ENCODE peak calls at places on chromosomes 6 and 20, in ten cellular contexts. N, B, M, V, L, C, E, F, Y and G are unnamed samples.

GRCh38 chr6:119627908-119628669 is 278.5 kb upstream of the MAN1A1 start:
- DNase-seq in N (peak; percentile 30), B (no peak), M (no peak), V (no peak), L (no peak), C (no peak), E (peak; percentile 75), F (no peak), Y (no peak), G (no peak)

GRCh38 chr6:146785001-146785585 is 186.3 kb downstream of the ADGB start:
- DNase-seq in N (peak; percentile 66), B (no peak), M (no peak), V (no peak), L (no peak), C (peak; percentile 13), E (peak; percentile 55), F (no peak), Y (no peak), G (no peak)

GRCh38 chr20:49330701-49331614 is 53.1 kb upstream of the ZNFX1 start:
- DNase-seq in N (no peak), B (no peak), M (no peak), V (no peak), L (no peak), C (no peak), E (no peak), F (no peak), Y (no peak), G (no peak)

GRCh38 chr6:10687582-10687981 is 6.8 kb downstream of the C6orf52 start:
- DNase-seq in N (no peak), B (no peak), M (no peak), V (no peak), L (no peak), C (no peak), E (no peak), F (no peak), Y (no peak), G (no peak)

GRCh38 chr6:6610031-6610591 is 21.6 kb downstream of the LY86 start:
- DNase-seq in N (no peak), B (no peak), M (peak; percentile 91), V (no peak), L (no peak), C (no peak), E (no peak), F (no peak), Y (peak; percentile 71), G (no peak)

GRCh38 chr6:166318649-166319600 is 10.7 kb upstream of the PRR18 start:
- DNase-seq in N (no peak), B (peak; percentile 43), M (no peak), V (peak; percentile 48), L (no peak), C (no peak), E (no peak), F (no peak), Y (no peak), G (no peak)

GRCh38 chr6:137190710-137191109 is 17.3 kb upstream of the IL22RA2 start:
- DNase-seq in N (no peak), B (no peak), M (no peak), V (no peak), L (no peak), C (no peak), E (no peak), F (no peak), Y (no peak), G (no peak)

GRCh38 chr6:136051140-136051775 is 198.9 kb downstream of the MTFR2 start:
- DNase-seq in N (peak; percentile 82), B (no peak), M (no peak), V (no peak), L (peak; percentile 39), C (no peak), E (no peak), F (no peak), Y (no peak), G (no peak)

GRCh38 chr6:5135783-5136376 is 50.7 kb downstream of the PPP1R3G start:
- DNase-seq in N (peak; percentile 45), B (no peak), M (no peak), V (no peak), L (no peak), C (peak; percentile 28), E (peak; percentile 53), F (no peak), Y (peak; percentile 40), G (no peak)

GRCh38 chr6:44569931-44570385 is 182.5 kb downstream of the CDC5L start:
- DNase-seq in N (peak; percentile 63), B (peak; percentile 46), M (no peak), V (peak; percentile 37), L (no peak), C (no peak), E (peak; percentile 46), F (no peak), Y (no peak), G (no peak)

GRCh38 chr20:4449977-4450715 is 271.6 kb upstream of the PRND start:
- DNase-seq in N (peak; percentile 56), B (no peak), M (no peak), V (no peak), L (no peak), C (no peak), E (peak; percentile 30), F (no peak), Y (no peak), G (no peak)
- TF ChIP-seq CTCF in N (peak; percentile 37), B (no peak), M (no peak), V (no peak), L (no peak), C (peak; percentile 48), E (peak; percentile 25), F (peak; percentile 15), Y (no peak), G (no peak)

GRCh38 chr20:14333734-14334133 is 3.7 kb downstream of the FLRT3 start:
- DNase-seq in N (no peak), B (no peak), M (no peak), V (no peak), L (no peak), C (no peak), E (no peak), F (no peak), Y (no peak), G (no peak)

GRCh38 chr20:14332796-14333345 is 4.5 kb downstream of the FLRT3 start:
- DNase-seq in N (no peak), B (no peak), M (no peak), V (no peak), L (no peak), C (no peak), E (no peak), F (no peak), Y (no peak), G (no peak)

GRCh38 chr20:14336667-14337066 is 745 bp downstream of the FLRT3 start:
- DNase-seq in N (peak; percentile 2), B (no peak), M (no peak), V (no peak), L (no peak), C (no peak), E (peak; percentile 26), F (no peak), Y (no peak), G (no peak)

GRCh38 chr20:14335122-14335521 is 2.3 kb downstream of the FLRT3 start:
- DNase-seq in N (no peak), B (no peak), M (no peak), V (no peak), L (no peak), C (no peak), E (no peak), F (no peak), Y (no peak), G (no peak)

DNA sequence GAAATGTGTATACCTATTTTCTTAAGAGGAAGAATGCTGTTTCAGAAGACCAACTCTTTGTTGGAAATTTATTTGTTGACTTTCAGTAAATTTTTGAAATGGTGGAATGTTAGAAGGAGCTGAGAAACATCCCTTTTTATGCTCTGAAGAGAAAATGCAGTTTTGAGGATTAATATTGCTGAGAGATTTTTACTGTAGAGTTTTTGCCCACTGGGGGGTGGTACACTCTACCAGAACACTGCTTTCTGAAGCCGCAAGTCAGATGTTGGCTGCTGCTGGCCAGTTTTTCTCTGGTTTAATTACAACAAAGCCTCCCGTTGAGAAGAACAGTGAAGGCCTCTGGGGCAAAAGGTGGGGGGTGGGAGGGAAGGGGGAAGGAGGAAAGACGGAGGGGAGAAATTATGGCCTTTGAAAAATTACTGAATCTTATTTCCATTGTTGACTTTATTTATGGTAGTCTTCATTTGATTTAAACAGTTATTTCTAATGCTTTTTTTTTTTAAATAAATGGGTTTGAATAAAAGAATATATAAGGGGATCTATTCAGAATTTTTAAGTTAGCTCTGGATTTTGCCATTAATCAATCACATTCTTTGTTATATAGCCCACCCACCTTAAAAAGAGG is 3.0 kb downstream of the FLRT3 start:
- DNase-seq in N (peak; percentile 30), B (no peak), M (no peak), V (no peak), L (peak; percentile 25), C (peak; percentile 42), E (peak; percentile 60), F (peak; percentile 20), Y (no peak), G (no peak)
- TF ChIP-seq CTCF in N (peak; percentile 23), B (no peak), M (no peak), V (no peak), L (peak; percentile 37), C (peak; percentile 79), E (peak; percentile 51), F (peak; percentile 64), Y (no peak), G (peak; percentile 59)

DNA sequence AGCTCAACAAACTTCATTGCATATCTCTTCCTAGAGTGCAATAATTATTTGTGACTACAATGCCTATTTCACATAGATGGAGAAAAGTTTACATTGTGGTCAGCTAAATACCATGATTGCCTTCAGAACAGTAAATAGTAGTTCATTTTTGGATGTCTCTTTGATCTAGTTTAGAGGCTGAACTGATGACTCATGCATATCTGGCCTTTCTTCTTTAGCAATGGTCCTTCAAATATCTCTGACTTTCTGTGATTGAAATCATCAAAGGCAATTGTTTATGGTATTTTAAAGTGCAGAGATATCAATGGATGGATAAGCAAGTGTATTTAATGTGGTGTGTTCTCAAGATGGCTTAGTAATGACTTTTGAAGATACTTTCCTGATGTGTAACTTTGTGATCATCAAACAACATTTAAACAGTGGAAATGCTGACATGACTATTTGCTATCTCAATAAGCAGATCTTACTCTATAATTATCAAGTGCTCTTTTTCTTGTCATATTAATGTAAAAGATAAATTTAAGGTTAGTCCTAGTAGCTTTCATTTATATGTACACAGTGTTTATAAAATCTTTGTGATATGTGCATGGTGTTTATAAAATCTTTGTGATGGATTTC is 523.7 kb upstream of the SLC35B3 start:
- DNase-seq in N (no peak), B (no peak), M (no peak), V (no peak), L (no peak), C (no peak), E (no peak), F (no peak), Y (no peak), G (no peak)
- TF ChIP-seq CTCF in N (no peak), B (no peak), M (no peak), V (no peak), L (no peak), C (no peak), E (no peak), F (no peak), Y (no peak), G (no peak)

DNA sequence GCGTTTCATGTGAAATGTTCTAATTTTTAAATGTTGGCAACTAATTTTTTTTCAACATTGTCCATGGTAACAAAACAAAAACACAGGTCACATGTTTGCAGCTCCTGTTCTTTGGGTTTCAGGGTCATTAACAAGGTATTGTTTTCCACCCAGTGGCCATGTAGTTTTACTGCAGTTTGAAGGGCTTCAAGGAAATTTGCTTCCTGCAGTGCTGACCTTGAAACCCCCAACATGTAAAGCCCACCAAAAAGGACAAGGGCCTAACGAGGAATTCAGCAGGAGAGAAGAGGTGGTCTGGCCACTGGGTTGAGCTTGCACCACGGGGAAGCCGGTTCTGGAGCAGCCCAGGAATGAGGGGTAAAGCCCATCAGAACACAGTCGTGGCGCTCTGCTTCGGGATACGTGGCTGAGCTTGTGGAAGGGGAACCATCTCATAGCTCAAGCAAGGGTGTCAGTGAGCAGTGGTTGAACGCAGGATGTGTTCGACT is 13.9 kb upstream of the KLHL31 start:
- DNase-seq in N (peak; percentile 66), B (no peak), M (no peak), V (no peak), L (no peak), C (no peak), E (peak; percentile 66), F (no peak), Y (peak; percentile 20), G (no peak)
- TF ChIP-seq CTCF in N (peak; percentile 56), B (peak; percentile 38), M (peak; percentile 31), V (peak; percentile 25), L (peak; percentile 22), C (peak; percentile 55), E (peak; percentile 50), F (peak; percentile 25), Y (no peak), G (peak; percentile 50)